ENCODE peak calls at places on chromosomes 16 and 17, in seven cellular contexts. E is nephron progenitor cell; A is PC-9; I is CD8-positive, alpha-beta T cell; X is astrocyte of the cerebellum; S is AG10803; B is endothelial cell. U is an unnamed sample.

GRCh38 chr17:10631048-10631700 is 25.9 kb downstream of the MYH3 start:
- DNase-seq in E (peak; percentile 66), A (no peak), I (no peak), X (no peak), S (peak; percentile 22), B (peak; percentile 74), U (peak; percentile 30)

GRCh38 chr17:1769826-1770477 is 8.1 kb downstream of the SERPINF1 start:
- DNase-seq in E (peak; percentile 29), A (peak; percentile 76), I (peak; percentile 34), X (no peak), S (no peak), B (no peak), U (peak; percentile 55)

GRCh38 chr17:71099003-71099710 is 929.8 kb downstream of the KCNJ2 start:
- DNase-seq in E (no peak), A (no peak), I (no peak), X (no peak), S (peak; percentile 6), B (no peak), U (no peak)

GRCh38 chr16:81888520-81889394 is 109.7 kb downstream of the PLCG2 start:
- DNase-seq in E (no peak), A (peak; percentile 54), I (no peak), X (no peak), S (no peak), B (no peak), U (no peak)

GRCh38 chr16:8725513-8726178 is 51.2 kb downstream of the ABAT start:
- DNase-seq in E (no peak), A (no peak), I (no peak), X (no peak), S (no peak), B (no peak), U (no peak)

GRCh38 chr16:24844101-24845030 is 1.4 kb upstream of the SLC5A11 start:
- DNase-seq in E (no peak), A (peak; percentile 92), I (no peak), X (no peak), S (no peak), B (no peak), U (no peak)

GRCh38 chr17:74871329-74872076 is 1.3 kb downstream of the FDXR start:
- DNase-seq in E (no peak), A (no peak), I (no peak), X (no peak), S (no peak), B (no peak), U (no peak)

GRCh38 chr17:56983380-56983779 is 5.4 kb downstream of the SCPEP1 start:
- DNase-seq in E (no peak), A (no peak), I (no peak), X (no peak), S (no peak), B (no peak), U (no peak)

GRCh38 chr17:54172654-54173316 is 350.1 kb downstream of the KIF2B start:
- DNase-seq in E (peak; percentile 13), A (no peak), I (no peak), X (peak; percentile 6), S (peak; percentile 0), B (peak; percentile 35), U (no peak)

GRCh38 chr17:31792007-31792585 is 66.9 kb downstream of the COPRS start:
- DNase-seq in E (no peak), A (no peak), I (no peak), X (no peak), S (no peak), B (no peak), U (no peak)

GRCh38 chr17:29102741-29103181 is 59.8 kb downstream of the PIPOX start:
- DNase-seq in E (no peak), A (peak; percentile 81), I (no peak), X (no peak), S (no peak), B (no peak), U (no peak)

GRCh38 chr17:76792348-76792747 is 54.4 kb downstream of the MFSD11 start:
- DNase-seq in E (no peak), A (no peak), I (no peak), X (no peak), S (no peak), B (no peak), U (no peak)

GRCh38 chr16:88922114-88922825 is 54.7 kb downstream of the CBFA2T3 start:
- DNase-seq in E (no peak), A (no peak), I (no peak), X (no peak), S (peak; percentile 79), B (no peak), U (no peak)

GRCh38 chr17:6461792-6462524 is 17.7 kb downstream of the PIMREG start:
- DNase-seq in E (no peak), A (no peak), I (no peak), X (no peak), S (no peak), B (no peak), U (no peak)

GRCh38 chr17:78600181-78600651 is 23.0 kb upstream of the DNAH17 start:
- DNase-seq in E (no peak), A (no peak), I (no peak), X (peak; percentile 8), S (peak; percentile 37), B (no peak), U (no peak)

GRCh38 chr17:81097134-81097942 is 62.4 kb downstream of the BAIAP2 start:
- DNase-seq in E (peak; percentile 88), A (peak; percentile 52), I (peak; percentile 73), X (peak; percentile 60), S (peak; percentile 80), B (peak; percentile 78), U (peak; percentile 43)
- TF ChIP-seq CTCF in E (peak; percentile 53), A (peak; percentile 74), I (peak; percentile 45), X (peak; percentile 76), S (peak; percentile 65), B (peak; percentile 43), U (peak; percentile 63)

GRCh38 chr16:28162326-28162877 is 49.4 kb downstream of the XPO6 start:
- DNase-seq in E (no peak), A (peak; percentile 23), I (no peak), X (no peak), S (no peak), B (no peak), U (no peak)
- TF ChIP-seq CTCF in E (no peak), A (no peak), I (no peak), X (no peak), S (no peak), B (no peak), U (no peak)

DNA sequence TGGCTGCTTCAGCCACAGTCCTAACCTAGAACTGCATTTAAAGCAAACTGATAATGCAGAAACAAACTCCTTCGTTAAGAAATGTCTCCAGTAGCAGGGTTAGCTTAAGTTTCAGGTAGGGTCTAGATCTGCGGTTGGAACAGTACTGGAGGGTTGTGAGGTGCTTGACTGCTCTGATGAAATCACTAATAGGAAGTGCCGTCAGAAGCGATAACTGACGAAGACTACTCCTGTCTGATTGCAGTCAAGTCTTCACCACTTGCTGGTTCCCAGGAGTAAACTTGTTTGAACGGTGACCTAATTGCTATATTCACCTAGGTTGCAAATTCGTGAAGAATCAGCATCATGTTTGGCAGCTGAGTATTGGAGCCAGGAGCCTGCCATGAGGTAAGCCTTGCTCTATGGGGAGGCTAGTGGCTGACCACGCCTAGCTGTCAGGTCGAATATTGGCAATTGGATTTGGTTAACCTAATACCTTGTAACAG is 24.5 kb downstream of the TRPV2 start:
- DNase-seq in E (no peak), A (no peak), I (peak; percentile 71), X (no peak), S (no peak), B (no peak), U (no peak)
- TF ChIP-seq CTCF in E (no peak), A (no peak), I (no peak), X (no peak), S (no peak), B (no peak), U (no peak)

GRCh38 chr17:20010886-20011402 is 1.8 kb downstream of the SPECC1 start:
- DNase-seq in E (no peak), A (no peak), I (no peak), X (no peak), S (no peak), B (no peak), U (no peak)

GRCh38 chr17:20010099-20010863 is 1.1 kb downstream of the SPECC1 start:
- DNase-seq in E (no peak), A (peak; percentile 77), I (no peak), X (peak; percentile 51), S (peak; percentile 66), B (peak; percentile 29), U (no peak)

GRCh38 chr17:20009302-20010098 is at the start of gene SPECC1:
- DNase-seq in E (peak; percentile 93), A (peak; percentile 66), I (peak; percentile 69), X (peak; percentile 6), S (peak; percentile 38), B (peak; percentile 96), U (peak; percentile 91)

GRCh38 chr17:20008242-20009051 is 712 bp upstream of the SPECC1 start:
- DNase-seq in E (peak; percentile 56), A (no peak), I (no peak), X (no peak), S (no peak), B (peak; percentile 11), U (no peak)

DNA sequence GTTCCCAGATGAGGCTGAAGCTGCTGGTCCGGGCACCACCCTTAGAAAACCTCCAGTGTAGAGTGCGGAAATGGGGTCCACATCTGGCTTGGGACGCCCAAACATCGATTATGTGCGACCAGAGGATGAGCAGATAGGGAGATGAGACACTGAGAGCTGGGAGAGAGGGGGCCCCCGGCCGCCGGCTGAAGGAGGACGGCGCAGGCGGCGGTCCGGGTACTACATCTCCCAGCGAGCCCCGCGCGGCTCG is 182 bp upstream of the SPECC1 start:
- DNase-seq in E (no peak), A (no peak), I (no peak), X (no peak), S (no peak), B (no peak), U (no peak)
- TF ChIP-seq CTCF in E (no peak), A (peak; percentile 87), I (no peak), X (peak; percentile 79), S (no peak), B (peak; percentile 98), U (no peak)

U was measured in progenitor cell of endocrine pancreas.